ENCODE peak calls at places on chromosomes 5 and 9, in seven cellular contexts. N is A549, L is heart left ventricle, R is ovary, A is IMR-90, C is uterus, H is breast epithelium. V is an unnamed sample. For H3K4me1, the result is how much of the 10 kb centered on the place peaks cover.

GRCh38 chr9:95107976-95108375 is 209.5 kb downstream of the FANCC start:
- DNase-seq in N (no peak), L (no peak), R (no peak), A (no peak), C (no peak), H (no peak), V (no peak)

GRCh38 chr5:58018016-58018415 is 441.9 kb downstream of the PLK2 start:
- DNase-seq in N (no peak), L (no peak), R (no peak), A (no peak), C (no peak), H (no peak), V (no peak)

GRCh38 chr9:136192289-136193126 is 12.4 kb downstream of the LHX3 start:
- DNase-seq in N (no peak), L (no peak), R (no peak), A (no peak), C (no peak), H (no peak), V (no peak)

GRCh38 chr5:7597058-7597457 is 201.1 kb downstream of the ADCY2 start:
- DNase-seq in N (no peak), L (no peak), R (no peak), A (no peak), C (no peak), H (peak), V (no peak)

GRCh38 chr9:133708123-133708769 is 29.9 kb downstream of the SARDH start:
- DNase-seq in N (no peak), L (peak), R (peak), A (no peak), C (no peak), H (no peak), V (no peak)

GRCh38 chr5:170633235-170634041 is 129.6 kb downstream of the KCNIP1 start:
- DNase-seq in N (peak), L (peak), R (peak), A (peak), C (peak), H (no peak), V (no peak)

GRCh38 chr9:133664173-133664572 is 28.0 kb downstream of the DBH start:
- DNase-seq in N (no peak), L (no peak), R (no peak), A (no peak), C (no peak), H (no peak), V (no peak)

GRCh38 chr5:38751103-38751502 is 94.7 kb upstream of the OSMR start:
- DNase-seq in N (no peak), L (no peak), R (no peak), A (no peak), C (no peak), H (no peak), V (no peak)

GRCh38 chr5:107563957-107564544 is 106.7 kb downstream of the EFNA5 start:
- DNase-seq in N (no peak), L (no peak), R (no peak), A (no peak), C (no peak), H (no peak), V (no peak)

GRCh38 chr5:45521067-45521466 is 175.1 kb downstream of the HCN1 start:
- DNase-seq in N (no peak), L (no peak), R (no peak), A (peak), C (no peak), H (no peak), V (no peak)

GRCh38 chr9:29021632-29022031 is 1448.4 kb upstream of the C9orf72 start:
- DNase-seq in N (no peak), L (no peak), R (no peak), A (no peak), C (no peak), H (no peak), V (no peak)

GRCh38 chr5:92421937-92422336 is 1038.8 kb upstream of the ARRDC3 start:
- DNase-seq in N (no peak), L (no peak), R (no peak), A (no peak), C (no peak), H (no peak), V (no peak)

GRCh38 chr9:89465726-89466308 is 32.1 kb downstream of the SEMA4D start:
- DNase-seq in N (no peak), L (no peak), R (no peak), A (no peak), C (no peak), H (no peak), V (no peak)

GRCh38 chr5:132500931-132501628 is 10.5 kb upstream of the IRF1 start:
- DNase-seq in N (peak), L (peak), R (peak), A (peak), C (peak), H (no peak), V (no peak)

DNA sequence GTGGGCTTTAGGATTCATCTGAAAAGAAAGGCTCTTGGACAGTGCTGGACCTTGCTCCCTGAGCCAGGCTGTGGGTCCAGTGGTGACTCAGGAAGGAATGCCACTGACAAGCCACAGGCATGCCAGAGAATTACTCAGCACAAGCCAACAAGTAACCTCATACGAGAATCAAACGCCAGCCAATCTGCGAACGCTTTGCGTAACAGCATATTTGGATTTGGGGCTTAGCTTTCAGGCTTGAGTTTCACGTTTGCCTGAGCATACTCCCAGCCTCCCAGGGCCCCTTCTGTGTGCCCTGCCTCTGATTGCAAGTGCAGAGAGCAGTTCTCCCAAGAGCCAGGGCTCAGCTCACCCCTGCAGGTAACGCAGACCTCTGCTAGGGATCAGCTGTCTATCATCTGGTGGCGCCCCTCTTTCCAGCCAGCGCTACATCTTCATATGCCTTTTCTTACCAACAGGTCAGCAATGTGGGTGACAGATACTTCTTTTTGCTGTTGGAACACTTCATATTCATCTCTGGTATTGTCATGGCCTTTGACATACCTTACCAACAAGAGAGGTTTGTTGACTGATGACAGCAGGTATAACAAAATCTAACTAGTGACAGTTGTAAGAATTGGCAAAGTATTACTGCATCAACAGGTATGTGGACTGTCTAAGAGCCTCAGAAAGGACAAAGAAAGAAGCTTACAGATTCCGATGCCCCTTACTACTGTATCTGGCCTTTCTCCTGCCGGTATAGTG is 30.1 kb upstream of the ZSWIM6 start:
- DNase-seq in N (peak), L (peak), R (no peak), A (peak), C (no peak), H (peak), V (no peak)
- H3K4me1 ChIP-seq in N (half or more), L (under half), R (under half), A (under half), C (under half), H (under half), V (half or more)

GRCh38 chr5:91312698-91313097 is 70.4 kb downstream of the ARRDC3 start:
- DNase-seq in N (no peak), L (no peak), R (no peak), A (no peak), C (no peak), H (no peak), V (no peak)
- H3K27ac ChIP-seq in N (peak), L (peak), R (peak), A (peak), C (peak), H (peak), V (peak)

GRCh38 chr5:178432421-178433272 is 157.5 kb downstream of the COL23A1 start:
- DNase-seq in N (no peak), L (no peak), R (peak), A (no peak), C (no peak), H (no peak), V (no peak)
- TF ChIP-seq POLR2A in N (no peak), L (no peak), R (no peak), A (no peak), C (no peak), H (no peak), V (no peak)

DNA sequence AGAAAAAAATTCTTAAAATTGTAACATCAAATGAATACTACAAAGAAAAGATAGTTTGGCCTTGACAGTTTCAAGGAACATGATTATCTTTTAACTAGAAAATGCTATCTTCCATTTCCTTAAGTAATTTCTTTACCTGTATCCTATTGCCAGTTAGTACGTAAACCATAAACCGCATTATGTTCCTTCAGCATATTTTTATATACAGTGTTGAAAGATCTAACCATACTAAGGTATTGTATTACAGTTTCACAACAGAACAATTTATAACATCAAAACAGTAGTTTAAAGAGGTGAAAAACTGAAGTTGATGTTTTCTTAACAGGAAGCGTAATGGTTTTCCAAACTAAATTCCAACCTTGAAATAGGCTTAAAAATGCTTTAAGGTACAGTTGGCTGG is 45.1 kb downstream of the GLRX start:
- DNase-seq in N (no peak), L (no peak), R (no peak), A (peak), C (no peak), H (no peak), V (no peak)
- H3K4me1 ChIP-seq in N (under half), L (under half), R (under half), A (under half), C (under half), H (under half), V (under half)

GRCh38 chr9:130181645-130182044 is 9.4 kb downstream of the NCS1 start:
- DNase-seq in N (no peak), L (no peak), R (no peak), A (no peak), C (no peak), H (no peak), V (no peak)

GRCh38 chr9:130184983-130185382 is 12.8 kb downstream of the NCS1 start:
- DNase-seq in N (no peak), L (no peak), R (no peak), A (no peak), C (peak), H (no peak), V (no peak)

GRCh38 chr9:130182090-130182909 is 10.1 kb downstream of the NCS1 start:
- DNase-seq in N (no peak), L (no peak), R (no peak), A (no peak), C (no peak), H (no peak), V (no peak)

GRCh38 chr9:130185494-130186005 is 13.3 kb downstream of the NCS1 start:
- DNase-seq in N (no peak), L (no peak), R (no peak), A (peak), C (peak), H (no peak), V (no peak)

DNA sequence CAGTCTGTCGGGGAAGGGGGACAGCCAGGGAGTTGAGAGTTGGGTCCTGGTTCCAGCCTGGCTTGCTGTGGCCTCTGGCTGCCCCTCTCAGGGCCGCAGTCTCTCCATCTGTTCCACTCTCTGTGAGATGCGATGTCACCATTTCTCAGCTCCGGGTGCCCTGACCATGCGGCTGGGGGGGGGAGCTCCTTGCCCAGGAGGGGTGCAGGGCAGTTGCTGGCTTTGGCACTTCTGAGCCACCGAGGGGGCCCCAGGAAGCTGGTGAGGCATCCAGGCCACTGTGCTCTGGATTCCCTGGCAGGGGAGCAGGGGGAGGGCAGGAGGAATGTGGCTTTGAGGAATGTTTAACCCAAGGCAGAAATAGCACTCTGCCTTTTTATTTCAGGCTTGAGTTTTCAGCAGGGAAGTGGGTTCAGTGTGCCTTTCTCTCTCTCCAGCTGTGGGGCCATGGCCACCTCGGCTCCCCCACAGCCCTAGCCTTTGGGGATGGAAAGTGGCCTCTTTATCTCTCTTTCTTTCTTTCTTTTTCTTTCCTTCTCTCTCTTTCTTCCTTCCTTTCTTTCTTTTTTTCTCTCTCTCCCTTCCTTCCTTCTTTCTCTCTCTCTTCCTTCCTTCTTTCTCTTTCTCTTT is 11.0 kb downstream of the NCS1 start:
- DNase-seq in N (peak), L (no peak), R (no peak), A (peak), C (no peak), H (no peak), V (no peak)
- H3K27ac ChIP-seq in N (peak), L (no peak), R (peak), A (peak), C (peak), H (peak), V (peak)

DNA sequence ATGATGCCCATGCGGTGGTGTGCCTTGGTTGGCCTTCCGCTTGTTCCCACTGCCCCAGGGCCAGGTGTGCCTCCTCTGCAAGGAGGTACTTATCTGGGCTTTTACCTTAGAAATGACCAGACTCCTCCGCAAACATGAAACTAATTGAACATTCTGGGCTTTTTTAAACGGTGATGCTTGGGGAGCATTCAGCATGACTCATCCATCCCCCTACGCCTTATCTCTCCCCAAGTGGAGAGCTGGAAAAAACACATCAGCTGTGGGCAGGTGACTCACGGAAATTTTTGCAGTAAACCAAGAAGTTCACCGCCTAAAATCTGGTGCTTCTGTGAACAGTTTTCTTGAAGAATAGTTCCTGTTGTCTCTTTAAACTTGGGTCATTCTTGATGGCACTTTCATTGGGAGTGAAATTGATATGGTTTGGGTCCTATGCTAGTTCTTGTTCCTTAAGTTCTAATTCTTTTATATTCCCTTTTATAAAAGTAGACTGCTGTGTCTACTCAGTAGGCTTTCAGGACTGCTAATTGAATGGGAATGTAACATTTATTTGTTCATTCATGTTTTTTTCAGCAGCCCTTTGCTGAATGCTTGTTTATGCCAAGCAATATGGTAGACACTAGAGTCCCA is 39.6 kb downstream of the SFXN1 start:
- DNase-seq in N (no peak), L (no peak), R (no peak), A (peak), C (no peak), H (no peak), V (no peak)
- TF ChIP-seq POLR2A in N (no peak), L (no peak), R (no peak), A (no peak), C (no peak), H (no peak), V (no peak)